ENCODE peak calls at places on chromosomes 7 and 10, in ten cellular contexts. M, K, A, X, F, H, S, N, L and Z are unnamed samples.

GRCh38 chr7:99308461-99309074 is 17.1 kb upstream of the ARPC1A start:
- DNase-seq in X (no peak), L (no peak), K (peak), S (peak), A (no peak), N (no peak), H (no peak), M (no peak), F (no peak), Z (no peak)

GRCh38 chr7:22791204-22792158 is 31.2 kb downstream of the TOMM7 start:
- DNase-seq in F (no peak), H (no peak), A (no peak), S (peak), K (peak), M (no peak), N (no peak), X (no peak), L (no peak), Z (no peak)

GRCh38 chr10:24518411-24518810 is 205.3 kb downstream of the ARHGAP21 start:
- DNase-seq in F (no peak), A (no peak), X (no peak), K (no peak), L (no peak), M (no peak), H (no peak), N (no peak), S (peak), Z (no peak)

GRCh38 chr7:23530355-23530754 is 1.4 kb downstream of the TRA2A start:
- DNase-seq in F (no peak), M (peak), N (no peak), K (peak), A (no peak), S (peak), X (no peak), L (no peak), H (no peak), Z (no peak)

GRCh38 chr10:64191304-64191703 is 670.1 kb downstream of the REEP3 start:
- DNase-seq in S (no peak), H (no peak), N (no peak), A (no peak), L (no peak), F (no peak), K (no peak), X (no peak), M (peak), Z (no peak)

GRCh38 chr10:9342865-9343450 is 1288.5 kb downstream of the GATA3 start:
- DNase-seq in K (peak), X (no peak), M (peak), H (no peak), L (no peak), F (no peak), N (no peak), A (no peak), S (peak), Z (no peak)

GRCh38 chr7:107961399-107961798 is 41.6 kb downstream of the LAMB1 start:
- DNase-seq in L (no peak), X (no peak), N (no peak), H (peak), K (no peak), F (no peak), S (no peak), M (no peak), A (no peak), Z (peak)

GRCh38 chr10:90372442-90372841 is 485.4 kb downstream of the HTR7 start:
- DNase-seq in M (no peak), K (no peak), A (no peak), N (no peak), S (no peak), L (no peak), H (no peak), F (no peak), X (no peak), Z (no peak)

GRCh38 chr10:22605168-22605567 is 109.2 kb downstream of the PIP4K2A start:
- DNase-seq in S (peak), M (no peak), K (peak), A (no peak), F (no peak), X (no peak), N (no peak), H (no peak), L (no peak), Z (no peak)

GRCh38 chr7:78607099-78607498 is 808.5 kb downstream of the PHTF2 start:
- DNase-seq in X (no peak), M (no peak), N (no peak), H (no peak), L (no peak), F (no peak), S (peak), K (no peak), A (no peak), Z (no peak)

GRCh38 chr7:74403521-74404387 is 50.0 kb upstream of the GTF2IRD1 start:
- DNase-seq in N (no peak), H (no peak), X (no peak), A (no peak), S (no peak), L (no peak), K (no peak), F (no peak), M (no peak), Z (no peak)

GRCh38 chr10:24571870-24572450 is 151.7 kb downstream of the ARHGAP21 start:
- DNase-seq in L (no peak), M (no peak), H (no peak), K (no peak), S (no peak), A (no peak), X (no peak), F (no peak), N (no peak), Z (no peak)

GRCh38 chr10:4758256-4758655 is 67.8 kb upstream of the AKR1E2 start:
- DNase-seq in X (no peak), F (no peak), H (no peak), M (no peak), S (no peak), A (no peak), N (no peak), L (no peak), K (peak), Z (no peak)

GRCh38 chr10:3435671-3436070 is 263.1 kb upstream of the PITRM1 start:
- DNase-seq in K (no peak), M (no peak), L (no peak), A (no peak), N (no peak), F (no peak), S (peak), H (no peak), X (no peak), Z (no peak)

GRCh38 chr10:61176428-61176827 is 232.4 kb upstream of the RHOBTB1 start:
- DNase-seq in A (no peak), H (no peak), K (no peak), X (no peak), M (no peak), N (no peak), S (no peak), F (no peak), L (no peak), Z (no peak)

GRCh38 chr7:32586291-32587221 is 91.3 kb downstream of the AVL9 start:
- DNase-seq in A (peak), K (peak), X (no peak), S (peak), L (no peak), M (no peak), H (peak), F (no peak), N (no peak), Z (no peak)

GRCh38 chr10:66651308-66652082 is 274.3 kb upstream of the LRRTM3 start:
- DNase-seq in X (no peak), F (no peak), K (no peak), H (no peak), S (no peak), A (no peak), L (no peak), N (no peak), M (no peak), Z (no peak)

GRCh38 chr10:81820418-81820817 is 54.6 kb upstream of the NRG3 start:
- DNase-seq in L (no peak), S (peak), M (peak), X (no peak), F (no peak), N (no peak), A (no peak), K (no peak), H (no peak), Z (no peak)

GRCh38 chr7:81127991-81128390 is 209.1 kb upstream of the SEMA3C start:
- DNase-seq in A (no peak), F (no peak), S (no peak), N (no peak), H (no peak), L (no peak), X (no peak), K (peak), M (no peak), Z (no peak)

GRCh38 chr7:158819571-158820203 is 9.6 kb downstream of the ESYT2 start:
- DNase-seq in M (no peak), X (no peak), A (no peak), F (no peak), N (no peak), K (no peak), L (no peak), H (no peak), S (no peak), Z (no peak)

GRCh38 chr10:132257271-132257670 is 50.5 kb downstream of the STK32C start:
- DNase-seq in M (no peak), K (peak), S (peak), A (no peak), X (no peak), L (peak), F (no peak), N (peak), H (no peak), Z (no peak)

GRCh38 chr7:153065021-153065420 is 305.5 kb downstream of the ACTR3B start:
- DNase-seq in A (no peak), M (no peak), H (no peak), F (no peak), K (no peak), L (no peak), N (no peak), X (no peak), S (peak), Z (no peak)

GRCh38 chr10:116708877-116709276 is 33.5 kb downstream of the HSPA12A start:
- DNase-seq in F (no peak), N (no peak), L (no peak), S (no peak), M (no peak), X (no peak), K (no peak), H (no peak), A (no peak), Z (no peak)

GRCh38 chr7:45408407-45408737 is 165.8 kb upstream of the ADCY1 start:
- DNase-seq in H (no peak), N (no peak), L (no peak), S (no peak), F (no peak), A (no peak), M (no peak), X (no peak), K (no peak), Z (no peak)

GRCh38 chr10:75475470-75476182 is 44.2 kb downstream of the LRMDA start:
- DNase-seq in A (no peak), N (no peak), M (no peak), F (no peak), X (no peak), H (no peak), K (peak), L (no peak), S (no peak), Z (no peak)

GRCh38 chr7:55065511-55066229 is 46.9 kb downstream of the EGFR start:
- DNase-seq in L (no peak), X (no peak), F (no peak), M (no peak), A (peak), S (peak), N (no peak), K (peak), H (no peak), Z (no peak)

GRCh38 chr7:114413741-114414140 is 874 bp upstream of the FOXP2 start:
- DNase-seq in X (no peak), L (no peak), H (no peak), F (no peak), M (no peak), K (no peak), S (peak), A (no peak), N (no peak), Z (no peak)

GRCh38 chr10:123606955-123607354 is 59.2 kb upstream of the GPR26 start:
- DNase-seq in L (no peak), H (no peak), S (no peak), N (no peak), A (no peak), M (no peak), K (no peak), X (no peak), F (no peak), Z (no peak)

GRCh38 chr7:157669768-157670345 is 333.1 kb downstream of the DNAJB6 start:
- DNase-seq in M (no peak), A (no peak), N (no peak), H (no peak), F (no peak), X (no peak), L (no peak), S (no peak), K (no peak), Z (no peak)

GRCh38 chr7:114087674-114088539 is 169.1 kb upstream of the PPP1R3A start:
- DNase-seq in A (no peak), L (no peak), S (no peak), N (no peak), K (no peak), H (peak), X (no peak), F (no peak), M (no peak), Z (no peak)

GRCh38 chr7:80659120-80660055 is 20.9 kb downstream of the CD36 start:
- DNase-seq in A (peak), X (no peak), N (no peak), K (peak), F (no peak), L (no peak), S (peak), M (peak), H (no peak), Z (no peak)

GRCh38 chr10:31419394-31420063 is 100.5 kb downstream of the ZEB1 start:
- DNase-seq in L (no peak), F (no peak), X (no peak), K (peak), A (no peak), M (no peak), N (no peak), S (peak), H (no peak), Z (no peak)

GRCh38 chr7:29748286-29749099 is 57.8 kb upstream of the WIPF3 start:
- DNase-seq in H (no peak), L (no peak), K (peak), M (peak), F (no peak), X (no peak), A (peak), N (no peak), S (peak), Z (no peak)

GRCh38 chr7:25148772-25149575 is 23.9 kb upstream of the CYCS start:
- DNase-seq in S (no peak), M (no peak), H (no peak), N (no peak), L (no peak), F (no peak), K (no peak), X (no peak), A (no peak), Z (no peak)

GRCh38 chr10:103748020-103748419 is 107.4 kb downstream of the SH3PXD2A start:
- DNase-seq in F (no peak), M (no peak), S (peak), X (no peak), A (no peak), L (no peak), H (no peak), K (no peak), N (no peak), Z (no peak)

GRCh38 chr10:7480742-7481381 is 70.0 kb upstream of the SFMBT2 start:
- DNase-seq in H (no peak), L (no peak), F (no peak), A (no peak), X (no peak), S (no peak), K (no peak), M (no peak), N (no peak), Z (no peak)

GRCh38 chr10:31207636-31208035 is 111.4 kb upstream of the ZEB1 start:
- DNase-seq in F (no peak), K (peak), N (no peak), X (no peak), H (no peak), S (no peak), M (no peak), A (no peak), L (no peak), Z (no peak)